ENCODE peak calls at places on chromosomes 5 and 9, in five cellular contexts. G is CD4-positive, CD25-positive, alpha-beta regulatory T cell; K is right cardiac atrium; Q is heart right ventricle; D is neuronal stem cell. Z is an unnamed sample.

GRCh38 chr9:77575785-77576184 is 72.3 kb downstream of the GNA14 start:
- DNase-seq in G (peak; percentile 14), K (no peak), Q (no peak), D (peak; percentile 48), Z (peak; percentile 10)

GRCh38 chr9:106482733-106483132 is 380.2 kb upstream of the ZNF462 start:
- DNase-seq in G (no peak), K (no peak), Q (no peak), D (no peak), Z (no peak)

GRCh38 chr9:124078641-124079040 is 67.1 kb downstream of the LHX2 start:
- DNase-seq in G (no peak), K (no peak), Q (no peak), D (no peak), Z (no peak)

GRCh38 chr5:98772415-98773213 is 849 bp upstream of the RGMB start:
- DNase-seq in G (peak; percentile 77), K (peak; percentile 84), Q (peak; percentile 65), D (peak; percentile 85), Z (no peak)

GRCh38 chr9:89532478-89532877 is 34.6 kb upstream of the SEMA4D start:
- DNase-seq in G (peak; percentile 41), K (no peak), Q (no peak), D (no peak), Z (no peak)

GRCh38 chr5:78666041-78666444 is 17.5 kb upstream of the LHFPL2 start:
- DNase-seq in G (no peak), K (no peak), Q (no peak), D (no peak), Z (no peak)

GRCh38 chr9:94867281-94867841 is 140.9 kb downstream of the AOPEP start:
- DNase-seq in G (no peak), K (peak; percentile 62), Q (peak; percentile 78), D (no peak), Z (peak; percentile 50)

GRCh38 chr5:153824909-153825308 is 213.8 kb downstream of the FAM114A2 start:
- DNase-seq in G (no peak), K (no peak), Q (no peak), D (no peak), Z (no peak)

GRCh38 chr9:20538956-20539355 is 83.3 kb downstream of the MLLT3 start:
- DNase-seq in G (no peak), K (no peak), Q (no peak), D (no peak), Z (no peak)

GRCh38 chr5:37417347-37417746 is 38.2 kb downstream of the WDR70 start:
- DNase-seq in G (no peak), K (no peak), Q (no peak), D (no peak), Z (no peak)

GRCh38 chr5:132873119-132873929 is at the start of gene LEAP2:
- DNase-seq in G (no peak), K (no peak), Q (peak; percentile 29), D (no peak), Z (no peak)

GRCh38 chr5:30581198-30581925 is 612.1 kb upstream of the CDH6 start:
- DNase-seq in G (no peak), K (no peak), Q (no peak), D (no peak), Z (no peak)

GRCh38 chr5:77893225-77893860 is 117.2 kb upstream of the TBCA start:
- DNase-seq in G (no peak), K (peak; percentile 42), Q (no peak), D (no peak), Z (no peak)

GRCh38 chr9:89878003-89878411 is 273.2 kb downstream of the GADD45G start:
- DNase-seq in G (no peak), K (no peak), Q (no peak), D (no peak), Z (no peak)

GRCh38 chr5:92991681-92992472 is 589.1 kb downstream of the NR2F1-AS1 start:
- DNase-seq in G (no peak), K (no peak), Q (no peak), D (no peak), Z (peak; percentile 43)

GRCh38 chr9:94772654-94773303 is 46.3 kb downstream of the AOPEP start:
- DNase-seq in G (no peak), K (no peak), Q (no peak), D (no peak), Z (peak; percentile 30)

GRCh38 chr5:15821506-15821905 is 321.5 kb downstream of the FBXL7 start:
- DNase-seq in G (no peak), K (no peak), Q (no peak), D (no peak), Z (no peak)

GRCh38 chr9:75448281-75448680 is 360.0 kb downstream of the OSTF1 start:
- DNase-seq in G (no peak), K (no peak), Q (no peak), D (no peak), Z (no peak)

GRCh38 chr5:16936150-16937022 is at the start of gene MYO10:
- DNase-seq in G (peak; percentile 31), K (peak; percentile 77), Q (peak; percentile 73), D (peak; percentile 93), Z (peak; percentile 87)

GRCh38 chr9:69885931-69886330 is 65.3 kb downstream of the CFAP95 start:
- DNase-seq in G (no peak), K (no peak), Q (no peak), D (no peak), Z (no peak)

GRCh38 chr9:107438211-107439030 is 51.1 kb downstream of the KLF4 start:
- DNase-seq in G (no peak), K (no peak), Q (no peak), D (no peak), Z (peak; percentile 50)

GRCh38 chr5:138901716-138902115 is 26.6 kb upstream of the LRRTM2 start:
- DNase-seq in G (no peak), K (no peak), Q (no peak), D (no peak), Z (no peak)

GRCh38 chr5:121189569-121190305 is 661.9 kb upstream of the FTMT start:
- DNase-seq in G (no peak), K (no peak), Q (no peak), D (no peak), Z (no peak)

GRCh38 chr5:140767444-140767843 is 18.5 kb upstream of the PCDHA1 start:
- DNase-seq in G (no peak), K (no peak), Q (no peak), D (no peak), Z (no peak)

DNA sequence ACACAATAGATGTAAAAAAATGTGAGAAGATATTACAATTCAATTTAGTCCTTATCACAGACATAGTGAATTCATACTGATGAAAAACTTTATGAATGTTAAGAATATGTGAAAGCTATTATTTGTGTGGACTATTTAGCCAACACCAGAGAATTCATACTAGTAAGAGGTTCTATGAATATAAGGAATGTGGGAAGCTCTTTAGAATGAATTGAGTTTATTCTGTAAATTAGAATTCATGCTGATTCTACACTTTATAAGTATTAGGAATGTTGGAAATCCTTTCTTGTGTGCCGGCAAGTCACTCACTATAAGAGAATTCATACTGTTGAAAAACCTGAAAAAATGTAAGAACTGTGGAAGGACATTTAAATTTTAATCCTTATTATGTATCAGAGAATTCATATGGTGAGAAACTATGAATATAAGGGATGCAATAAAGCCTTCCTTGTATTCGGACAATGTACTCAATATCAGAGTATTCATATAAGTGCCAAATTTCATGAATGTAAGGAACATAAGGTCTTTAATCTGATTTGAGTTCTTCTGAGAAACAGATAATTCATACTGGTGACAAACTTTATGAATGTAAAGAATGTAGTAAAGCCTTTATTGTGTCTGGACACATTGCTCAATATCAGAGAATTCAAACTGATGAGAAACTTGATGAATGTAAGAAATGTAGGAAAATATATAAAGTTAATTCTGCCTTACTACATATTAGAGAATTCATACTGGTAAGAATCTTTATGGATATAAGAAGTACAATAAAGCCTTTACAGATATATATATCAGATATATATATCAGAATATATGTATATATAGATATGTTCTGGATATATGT is 21.5 kb upstream of the PCDHA1 start:
- DNase-seq in G (no peak), K (no peak), Q (no peak), D (no peak), Z (no peak)
- H3K9me3 ChIP-seq in G (peaks cover 86% of the 10 kb centered on the region), K (peaks cover 10% of the 10 kb centered on the region), Q (peaks cover 7% of the 10 kb centered on the region), D (peaks cover 8% of the 10 kb centered on the region), Z (peaks cover 17% of the 10 kb centered on the region)

DNA sequence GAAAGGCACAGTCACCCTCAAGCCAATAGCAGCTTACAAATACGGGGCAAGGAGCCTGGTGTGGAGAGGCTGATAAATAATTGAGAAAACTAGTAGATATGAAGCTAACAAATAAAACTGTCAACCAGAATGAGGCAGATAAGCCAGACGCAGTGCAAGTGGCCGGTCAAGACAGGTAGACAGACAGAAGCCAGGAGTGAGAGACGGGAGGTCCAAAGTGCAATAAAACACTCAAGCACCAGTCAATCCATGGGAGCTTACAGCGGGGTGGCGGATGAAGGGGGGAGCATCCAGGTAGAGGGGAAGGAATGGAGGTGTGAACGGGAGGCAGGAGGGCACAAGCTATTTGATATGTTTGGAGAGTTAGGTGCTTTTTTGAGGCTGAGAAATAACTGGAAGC is 193.1 kb downstream of the FOXD4L6 start:
- DNase-seq in G (no peak), K (no peak), Q (no peak), D (no peak), Z (no peak)
- H3K9me3 ChIP-seq in G (peaks cover 29% of the 10 kb centered on the region), K (peaks cover 2% of the 10 kb centered on the region), Q (no peaks in the 10 kb centered on the region), D (peaks cover 6% of the 10 kb centered on the region), Z (no peaks in the 10 kb centered on the region)

DNA sequence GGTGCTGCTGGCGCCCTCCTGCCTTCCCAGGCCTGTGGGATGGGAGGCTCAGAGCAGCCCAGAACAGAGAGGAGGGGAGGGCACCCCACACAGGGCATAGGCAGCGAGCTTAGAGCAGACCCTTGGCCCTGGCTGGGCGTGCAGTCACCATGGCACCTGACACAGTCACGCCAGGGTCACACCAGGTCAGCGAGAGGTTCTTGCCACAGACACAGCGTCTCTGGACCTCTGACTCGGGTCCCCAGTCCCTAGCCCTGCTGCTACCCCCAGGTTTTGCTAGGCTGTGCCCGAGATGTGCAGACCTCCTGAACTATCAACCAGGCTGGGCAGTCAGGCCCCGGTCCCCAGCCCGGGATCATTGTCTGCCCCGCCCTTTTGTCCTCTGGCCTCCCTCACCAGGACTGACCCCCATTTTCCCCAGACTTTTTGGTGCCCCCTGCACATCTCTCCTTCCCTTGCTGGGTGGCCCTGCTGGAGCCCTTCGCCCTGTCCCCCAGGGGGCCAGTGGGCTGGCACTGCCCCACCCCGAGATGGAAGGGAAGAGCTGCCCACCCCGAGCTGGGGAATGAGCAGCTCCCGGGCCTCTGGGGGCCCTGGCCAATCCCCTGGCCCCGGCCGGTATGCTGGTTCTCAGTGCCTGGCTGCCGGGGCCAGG is 24.5 kb upstream of the NOTCH1 start:
- DNase-seq in G (no peak), K (no peak), Q (no peak), D (no peak), Z (no peak)
- H3K9me3 ChIP-seq in G (no peaks in the 10 kb centered on the region), K (no peaks in the 10 kb centered on the region), Q (no peaks in the 10 kb centered on the region), D (peaks cover 6% of the 10 kb centered on the region), Z (no peaks in the 10 kb centered on the region)

DNA sequence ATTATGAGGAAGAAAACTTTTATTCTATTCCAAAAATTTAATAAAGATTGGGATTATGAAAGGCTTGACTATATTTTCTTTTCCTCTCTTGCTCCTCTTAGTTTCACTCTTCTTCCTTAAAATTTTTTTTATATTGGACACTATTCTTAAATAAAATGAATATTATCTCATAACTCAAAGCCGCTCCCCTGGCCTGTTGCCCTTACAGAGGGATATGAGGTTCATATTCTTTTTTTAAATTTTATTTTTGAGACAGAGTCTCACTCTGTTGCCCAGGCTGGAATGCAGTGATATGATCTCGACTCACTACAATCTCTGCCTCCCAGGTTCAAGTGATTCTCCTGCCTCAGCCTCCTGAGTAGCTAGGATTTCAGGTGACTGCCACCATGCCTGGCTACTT is 106.8 kb upstream of the MPDZ start:
- DNase-seq in G (no peak), K (peak; percentile 31), Q (no peak), D (no peak), Z (no peak)
- H3K9me3 ChIP-seq in G (peaks cover 13% of the 10 kb centered on the region), K (no peaks in the 10 kb centered on the region), Q (no peaks in the 10 kb centered on the region), D (peaks cover 2% of the 10 kb centered on the region), Z (peaks cover 6% of the 10 kb centered on the region)

GRCh38 chr5:3373391-3373790 is 222.2 kb upstream of the IRX1 start:
- DNase-seq in G (no peak), K (no peak), Q (no peak), D (no peak), Z (no peak)
- H3K9me3 ChIP-seq in G (peaks cover 26% of the 10 kb centered on the region), K (peaks cover 16% of the 10 kb centered on the region), Q (no peaks in the 10 kb centered on the region), D (peaks cover 12% of the 10 kb centered on the region), Z (peaks cover 4% of the 10 kb centered on the region)